ENCODE peak calls at places on chromosomes 5 and 9, in four cellular contexts. H is activated CD8-positive, alpha-beta T cell treated with anti-CD3 and anti-CD28 coated beads for 36 hours; L is chondrocyte; M is AG04449. F is an unnamed sample.

GRCh38 chr5:88883059-88883565 is at the start of gene MEF2C:
- DNase-seq in H (no peak), L (peak), M (no peak), F (peak)

GRCh38 chr9:89079421-89079820 is 88.2 kb downstream of the S1PR3 start:
- DNase-seq in H (no peak), L (no peak), M (no peak), F (no peak)

GRCh38 chr5:120139039-120139438 is 325.1 kb upstream of the PRR16 start:
- DNase-seq in H (no peak), L (no peak), M (peak), F (no peak)

GRCh38 chr5:57549546-57549945 is 66.9 kb upstream of the ACTBL2 start:
- DNase-seq in H (no peak), L (no peak), M (no peak), F (no peak)

GRCh38 chr5:148005788-148006520 is 57.8 kb upstream of the SPINK5 start:
- DNase-seq in H (peak), L (no peak), M (no peak), F (no peak)

GRCh38 chr9:70113403-70114022 is 69.9 kb downstream of the MAMDC2 start:
- DNase-seq in H (peak), L (no peak), M (no peak), F (peak)

GRCh38 chr9:33480976-33481375 is 7.3 kb upstream of the NOL6 start:
- DNase-seq in H (no peak), L (peak), M (no peak), F (no peak)

GRCh38 chr5:71782771-71783770 is 64.0 kb downstream of the CARTPT start:
- DNase-seq in H (peak), L (no peak), M (no peak), F (peak)

GRCh38 chr9:114720296-114720695 is 38.3 kb upstream of the TEX48 start:
- DNase-seq in H (no peak), L (no peak), M (no peak), F (no peak)

GRCh38 chr5:154479160-154479943 is 1.3 kb upstream of the HAND1 start:
- DNase-seq in H (no peak), L (no peak), M (no peak), F (no peak)

GRCh38 chr5:93512799-93513198 is 68.2 kb downstream of the NR2F1-AS1 start:
- DNase-seq in H (no peak), L (no peak), M (peak), F (no peak)

GRCh38 chr5:39349484-39349883 is 14.8 kb downstream of the C9 start:
- DNase-seq in H (no peak), L (no peak), M (no peak), F (no peak)

GRCh38 chr5:169762338-169763095 is 125.4 kb downstream of the DOCK2 start:
- DNase-seq in H (no peak), L (no peak), M (no peak), F (no peak)

GRCh38 chr5:116394186-116394867 is 180.3 kb downstream of the SEMA6A start:
- DNase-seq in H (no peak), L (no peak), M (no peak), F (no peak)
- TF ChIP-seq CTCF in H (no peak), L (no peak), M (no peak), F (no peak)

GRCh38 chr5:34916518-34916917 is 1.0 kb downstream of the BRIX1 start:
- DNase-seq in H (no peak), L (no peak), M (no peak), F (no peak)

GRCh38 chr5:34913072-34913471 is 2.2 kb downstream of the RAD1 start:
- DNase-seq in H (no peak), L (no peak), M (peak), F (no peak)

GRCh38 chr5:34915856-34916192 is 313 bp downstream of the BRIX1 start:
- DNase-seq in H (no peak), L (no peak), M (no peak), F (no peak)

GRCh38 chr5:34914671-34915138 is 599 bp downstream of the RAD1 start:
- DNase-seq in H (peak), L (no peak), M (no peak), F (peak)

DNA sequence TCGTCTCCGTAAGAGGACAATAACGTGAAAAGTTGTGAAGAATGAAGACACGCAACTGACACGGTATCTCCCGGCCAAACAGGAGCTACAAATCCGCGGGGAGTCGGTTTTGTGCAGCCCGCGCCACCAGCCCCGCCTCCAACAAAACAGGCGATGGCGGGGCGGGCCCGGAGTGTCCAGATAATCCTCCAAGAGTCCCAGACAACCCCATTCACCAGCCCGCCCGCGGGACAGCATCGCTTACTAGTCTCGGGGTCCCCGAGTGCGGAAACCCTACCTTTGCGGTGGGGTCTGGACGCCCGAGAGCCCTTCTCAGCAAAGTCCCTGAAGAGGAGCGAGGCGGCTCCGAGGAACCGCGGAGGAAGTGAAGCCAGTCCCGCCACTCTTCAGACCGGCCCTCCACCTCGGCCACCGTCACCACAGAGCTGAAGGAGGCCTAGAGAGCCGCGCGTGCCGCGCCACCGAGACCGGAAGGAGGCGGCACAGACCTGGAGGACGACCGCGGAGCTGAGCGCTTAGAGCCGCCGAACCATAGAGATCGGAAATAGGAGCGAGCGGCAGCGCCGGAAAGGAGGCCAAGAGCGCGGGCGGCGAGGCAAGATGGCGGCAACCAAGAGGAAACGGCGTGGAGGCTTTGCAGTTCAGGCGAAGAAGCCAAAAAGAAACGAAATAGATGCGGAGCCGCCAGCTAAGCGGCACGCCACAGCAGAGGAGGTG is at the start of the genes BRIX1 and RAD1:
- DNase-seq in H (peak), L (peak), M (peak), F (peak)
- TF ChIP-seq CTCF in H (no peak), L (peak), M (peak), F (no peak)

GRCh38 chr9:117448066-117448465 is 33.2 kb upstream of the ASTN2 start:
- DNase-seq in H (no peak), L (no peak), M (no peak), F (no peak)
- TF ChIP-seq CTCF in H (no peak), L (peak), M (no peak), F (no peak)

GRCh38 chr9:84315278-84315877 is 25.2 kb downstream of the SLC28A3 start:
- DNase-seq in H (peak), L (no peak), M (no peak), F (peak)
- TF ChIP-seq CTCF in H (peak), L (peak), M (peak), F (peak)

GRCh38 chr9:121210536-121210935 is 8.9 kb upstream of the RAB14 start:
- DNase-seq in H (no peak), L (no peak), M (no peak), F (no peak)
- TF ChIP-seq CTCF in H (no peak), L (no peak), M (no peak), F (no peak)

GRCh38 chr9:131722260-131722659 is 17.6 kb downstream of the RAPGEF1 start:
- DNase-seq in H (no peak), L (no peak), M (no peak), F (no peak)
- TF ChIP-seq CTCF in H (no peak), L (no peak), M (no peak), F (peak)

DNA sequence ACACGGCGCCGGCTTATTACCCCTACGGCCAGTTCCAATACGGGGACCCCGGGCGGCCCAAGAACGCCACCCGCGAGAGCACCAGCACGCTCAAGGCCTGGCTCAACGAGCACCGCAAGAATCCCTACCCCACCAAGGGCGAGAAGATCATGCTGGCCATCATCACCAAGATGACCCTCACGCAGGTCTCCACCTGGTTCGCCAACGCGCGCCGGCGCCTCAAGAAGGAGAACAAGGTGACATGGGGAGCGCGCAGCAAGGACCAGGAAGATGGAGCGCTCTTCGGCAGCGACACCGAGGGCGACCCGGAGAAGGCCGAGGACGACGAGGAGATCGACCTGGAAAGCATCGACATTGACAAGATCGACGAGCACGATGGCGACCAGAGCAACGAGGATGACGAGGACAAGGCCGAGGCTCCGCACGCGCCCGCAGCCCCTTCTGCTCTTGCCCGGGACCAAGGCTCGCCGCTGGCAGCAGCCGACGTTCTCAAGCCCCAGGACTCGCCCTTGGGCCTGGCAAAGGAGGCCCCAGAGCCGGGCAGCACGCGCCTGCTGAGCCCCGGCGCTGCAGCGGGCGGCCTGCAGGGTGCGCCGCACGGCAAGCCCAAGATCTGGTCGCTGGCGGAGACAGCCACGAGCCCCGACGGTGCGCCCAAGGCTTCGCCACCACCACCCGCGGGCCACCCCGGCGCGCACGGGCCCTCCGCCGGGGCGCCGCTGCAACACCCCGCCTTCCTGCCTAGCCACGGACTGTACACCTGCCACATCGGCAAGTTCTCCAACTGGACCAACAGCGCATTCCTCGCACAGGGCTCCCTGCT is 3.9 kb downstream of the IRX1 start:
- DNase-seq in H (no peak), L (no peak), M (no peak), F (peak)
- TF ChIP-seq CTCF in H (no peak), L (no peak), M (peak), F (peak)

GRCh38 chr9:133133680-133134418 is 12.8 kb upstream of the RALGDS start:
- DNase-seq in H (peak), L (no peak), M (peak), F (no peak)
- TF ChIP-seq CTCF in H (no peak), L (peak), M (peak), F (no peak)

DNA sequence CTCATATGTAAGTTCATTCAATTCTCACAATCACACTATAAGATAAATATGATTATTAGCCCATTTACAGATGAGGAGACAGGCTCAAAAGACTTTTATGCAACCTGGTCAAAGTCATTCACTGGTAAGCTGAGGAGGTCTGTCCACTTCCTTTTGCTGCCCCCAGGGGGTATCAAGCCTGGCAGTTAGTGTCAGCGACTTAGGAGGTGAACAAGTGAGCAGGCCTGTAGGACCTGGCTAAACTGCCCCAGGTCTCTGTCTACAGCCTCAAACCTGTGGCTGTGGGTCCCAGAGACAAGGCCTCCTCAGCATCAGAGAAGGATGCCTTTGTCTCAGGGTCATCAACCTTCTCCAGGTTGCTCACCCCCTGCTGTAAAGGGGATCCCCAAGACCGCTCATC is 10.4 kb downstream of the TGFBI start:
- DNase-seq in H (no peak), L (no peak), M (no peak), F (no peak)
- TF ChIP-seq CTCF in H (no peak), L (no peak), M (no peak), F (no peak)

F was measured in glutamatergic neuron.